ENCODE peak calls at places on chromosome 2, in five cellular contexts. One of them, this sample, is unnamed.

GRCh38 chr2:215970425-215970824 is 42.9 kb downstream of the MREG start:
- DNase-seq in iPS DF 6.9: no peak
- DNase-seq in mucosa of descending colon: no peak
- DNase-seq in SK-N-SH: no peak
- DNase-seq in tibial nerve: no peak
- DNase-seq in this sample: no peak

GRCh38 chr2:187297806-187298205 is 150.2 kb downstream of the CALCRL start:
- DNase-seq in iPS DF 6.9: no peak
- DNase-seq in SK-N-SH: no peak
- DNase-seq in tibial nerve: no peak
- DNase-seq in mucosa of descending colon: no peak
- DNase-seq in this sample: no peak

GRCh38 chr2:48841126-48841525 is 85.6 kb upstream of the LHCGR start:
- DNase-seq in iPS DF 6.9: no peak
- DNase-seq in mucosa of descending colon: no peak
- DNase-seq in SK-N-SH: no peak
- DNase-seq in tibial nerve: no peak
- DNase-seq in this sample: no peak

GRCh38 chr2:186641807-186642321 is 52.0 kb upstream of the FAM171B start:
- DNase-seq in tibial nerve: peak; percentile 48
- DNase-seq in SK-N-SH: peak; percentile 56
- DNase-seq in iPS DF 6.9: no peak
- DNase-seq in mucosa of descending colon: peak; percentile 66
- DNase-seq in this sample: no peak

GRCh38 chr2:197399887-197400540 is 34.8 kb downstream of the SF3B1 start:
- DNase-seq in SK-N-SH: no peak
- DNase-seq in iPS DF 6.9: no peak
- DNase-seq in tibial nerve: no peak
- DNase-seq in mucosa of descending colon: no peak
- DNase-seq in this sample: no peak

GRCh38 chr2:66695211-66695735 is 260.3 kb downstream of the MEIS1 start:
- DNase-seq in iPS DF 6.9: no peak
- DNase-seq in SK-N-SH: no peak
- DNase-seq in mucosa of descending colon: no peak
- DNase-seq in tibial nerve: no peak
- DNase-seq in this sample: no peak

GRCh38 chr2:55616509-55617159 is 788 bp downstream of the PPP4R3B start:
- DNase-seq in SK-N-SH: peak; percentile 44
- DNase-seq in tibial nerve: peak; percentile 16
- DNase-seq in mucosa of descending colon: peak; percentile 48
- DNase-seq in iPS DF 6.9: no peak
- DNase-seq in this sample: no peak

GRCh38 chr2:46377287-46377605 is 80.0 kb downstream of the EPAS1 start:
- DNase-seq in iPS DF 6.9: no peak
- DNase-seq in mucosa of descending colon: no peak
- DNase-seq in tibial nerve: no peak
- DNase-seq in SK-N-SH: peak; percentile 47
- DNase-seq in this sample: no peak

GRCh38 chr2:114450639-114451038 is 8.2 kb downstream of the DPP10 start:
- DNase-seq in tibial nerve: no peak
- DNase-seq in iPS DF 6.9: no peak
- DNase-seq in SK-N-SH: no peak
- DNase-seq in mucosa of descending colon: no peak
- DNase-seq in this sample: no peak

DNA sequence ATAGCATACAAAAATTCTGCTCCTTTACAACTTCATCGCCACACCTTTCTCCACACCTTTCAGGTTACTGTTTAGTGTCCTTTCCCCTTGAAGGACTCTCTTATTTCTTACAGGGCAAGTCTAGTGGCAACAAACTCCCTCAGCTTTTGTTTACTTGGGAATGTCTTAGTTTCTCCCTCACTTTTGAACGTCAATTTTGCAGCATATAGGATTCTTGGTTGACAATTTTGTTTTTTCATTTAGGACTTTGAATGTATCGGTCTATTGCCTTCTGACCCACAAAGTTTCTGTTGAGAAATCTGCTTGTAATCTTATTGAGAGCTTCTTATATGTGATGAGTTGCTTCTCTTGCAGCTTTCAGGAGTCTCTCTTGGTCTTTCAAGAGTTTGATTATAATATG is 43.5 kb downstream of the SLC39A10 start:
- DNase-seq in tibial nerve: no peak
- DNase-seq in SK-N-SH: no peak
- DNase-seq in mucosa of descending colon: no peak
- DNase-seq in iPS DF 6.9: no peak
- DNase-seq in this sample: no peak
- H3K4me1 ChIP-seq in tibial nerve: no peaks in the 10 kb centered on the region
- H3K4me1 ChIP-seq in SK-N-SH: no peaks in the 10 kb centered on the region
- H3K4me1 ChIP-seq in mucosa of descending colon: no peaks in the 10 kb centered on the region
- H3K4me1 ChIP-seq in iPS DF 6.9: peaks cover under 1% of the 10 kb centered on the region
- H3K4me1 ChIP-seq in this sample: no peaks in the 10 kb centered on the region

GRCh38 chr2:120746179-120746549 is 10.5 kb downstream of the GLI2 start:
- DNase-seq in iPS DF 6.9: no peak
- DNase-seq in mucosa of descending colon: no peak
- DNase-seq in tibial nerve: no peak
- DNase-seq in SK-N-SH: no peak
- DNase-seq in this sample: no peak
- H3K4me1 ChIP-seq in iPS DF 6.9: peaks cover 9% of the 10 kb centered on the region
- H3K4me1 ChIP-seq in mucosa of descending colon: no peaks in the 10 kb centered on the region
- H3K4me1 ChIP-seq in tibial nerve: no peaks in the 10 kb centered on the region
- H3K4me1 ChIP-seq in SK-N-SH: no peaks in the 10 kb centered on the region
- H3K4me1 ChIP-seq in this sample: peaks cover 16% of the 10 kb centered on the region

GRCh38 chr2:134144651-134145050 is 109.2 kb upstream of the MGAT5 start:
- DNase-seq in mucosa of descending colon: no peak
- DNase-seq in SK-N-SH: no peak
- DNase-seq in iPS DF 6.9: no peak
- DNase-seq in tibial nerve: no peak
- DNase-seq in this sample: no peak
- H3K4me1 ChIP-seq in mucosa of descending colon: peaks cover 27% of the 10 kb centered on the region
- H3K4me1 ChIP-seq in SK-N-SH: peaks cover 14% of the 10 kb centered on the region
- H3K4me1 ChIP-seq in iPS DF 6.9: peaks cover 6% of the 10 kb centered on the region
- H3K4me1 ChIP-seq in tibial nerve: peaks cover 34% of the 10 kb centered on the region
- H3K4me1 ChIP-seq in this sample: peaks cover 5% of the 10 kb centered on the region

GRCh38 chr2:239813261-239814135 is 211.6 kb downstream of the NDUFA10 start:
- DNase-seq in SK-N-SH: no peak
- DNase-seq in tibial nerve: no peak
- DNase-seq in iPS DF 6.9: no peak
- DNase-seq in mucosa of descending colon: no peak
- DNase-seq in this sample: no peak

GRCh38 chr2:239816571-239816970 is 208.6 kb downstream of the NDUFA10 start:
- DNase-seq in tibial nerve: no peak
- DNase-seq in mucosa of descending colon: no peak
- DNase-seq in iPS DF 6.9: no peak
- DNase-seq in SK-N-SH: no peak
- DNase-seq in this sample: no peak

GRCh38 chr2:239815638-239816035 is 209.5 kb downstream of the NDUFA10 start:
- DNase-seq in SK-N-SH: no peak
- DNase-seq in iPS DF 6.9: no peak
- DNase-seq in tibial nerve: no peak
- DNase-seq in mucosa of descending colon: no peak
- DNase-seq in this sample: no peak

GRCh38 chr2:239814136-239814916 is 210.8 kb downstream of the NDUFA10 start:
- DNase-seq in mucosa of descending colon: no peak
- DNase-seq in iPS DF 6.9: no peak
- DNase-seq in tibial nerve: no peak
- DNase-seq in SK-N-SH: no peak
- DNase-seq in this sample: peak; percentile 18

GRCh38 chr2:239814917-239815637 is 210.1 kb downstream of the NDUFA10 start:
- DNase-seq in mucosa of descending colon: peak; percentile 34
- DNase-seq in tibial nerve: no peak
- DNase-seq in SK-N-SH: no peak
- DNase-seq in iPS DF 6.9: no peak
- DNase-seq in this sample: peak; percentile 23
- H3K4me1 ChIP-seq in mucosa of descending colon: no peaks in the 10 kb centered on the region
- H3K4me1 ChIP-seq in tibial nerve: peaks cover 4% of the 10 kb centered on the region
- H3K4me1 ChIP-seq in SK-N-SH: no peaks in the 10 kb centered on the region
- H3K4me1 ChIP-seq in iPS DF 6.9: no peaks in the 10 kb centered on the region
- H3K4me1 ChIP-seq in this sample: peaks cover 9% of the 10 kb centered on the region

GRCh38 chr2:65070172-65070830 is 14.1 kb downstream of the CEP68 start:
- DNase-seq in tibial nerve: no peak
- DNase-seq in mucosa of descending colon: no peak
- DNase-seq in iPS DF 6.9: no peak
- DNase-seq in SK-N-SH: no peak
- DNase-seq in this sample: no peak

GRCh38 chr2:65072181-65072970 is 16.2 kb downstream of the CEP68 start:
- DNase-seq in iPS DF 6.9: no peak
- DNase-seq in SK-N-SH: no peak
- DNase-seq in mucosa of descending colon: no peak
- DNase-seq in tibial nerve: no peak
- DNase-seq in this sample: no peak

GRCh38 chr2:65069425-65069824 is 13.2 kb downstream of the CEP68 start:
- DNase-seq in mucosa of descending colon: no peak
- DNase-seq in iPS DF 6.9: no peak
- DNase-seq in tibial nerve: no peak
- DNase-seq in SK-N-SH: no peak
- DNase-seq in this sample: no peak

GRCh38 chr2:65071499-65072180 is 15.4 kb downstream of the CEP68 start:
- DNase-seq in tibial nerve: no peak
- DNase-seq in mucosa of descending colon: no peak
- DNase-seq in SK-N-SH: peak; percentile 48
- DNase-seq in iPS DF 6.9: no peak
- DNase-seq in this sample: peak; percentile 38

DNA sequence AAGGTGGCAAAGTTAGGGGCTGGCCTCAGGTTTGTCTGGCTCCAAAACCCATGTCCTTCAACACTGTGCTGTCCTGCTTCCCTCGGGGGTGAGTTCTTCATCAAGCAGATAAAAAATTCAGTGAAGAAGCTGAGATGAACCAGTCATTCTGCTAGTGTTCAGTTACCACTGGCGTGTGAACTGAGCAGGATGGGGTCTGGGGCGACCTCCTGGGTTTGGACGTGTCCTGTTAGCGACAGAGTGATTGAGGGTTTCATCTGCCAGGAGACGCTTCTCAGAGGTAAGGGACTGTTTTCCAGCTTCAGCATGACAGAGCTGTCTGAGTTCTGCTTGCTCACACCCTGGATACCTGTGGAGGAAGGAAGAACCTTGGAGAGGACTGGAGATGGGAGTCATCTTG is 14.6 kb downstream of the CEP68 start:
- DNase-seq in mucosa of descending colon: no peak
- DNase-seq in tibial nerve: no peak
- DNase-seq in SK-N-SH: no peak
- DNase-seq in iPS DF 6.9: no peak
- DNase-seq in this sample: no peak
- H3K4me1 ChIP-seq in mucosa of descending colon: peaks cover 12% of the 10 kb centered on the region
- H3K4me1 ChIP-seq in tibial nerve: peaks cover 16% of the 10 kb centered on the region
- H3K4me1 ChIP-seq in SK-N-SH: peaks cover 32% of the 10 kb centered on the region
- H3K4me1 ChIP-seq in iPS DF 6.9: no peaks in the 10 kb centered on the region
- H3K4me1 ChIP-seq in this sample: peaks cover 5% of the 10 kb centered on the region

DNA sequence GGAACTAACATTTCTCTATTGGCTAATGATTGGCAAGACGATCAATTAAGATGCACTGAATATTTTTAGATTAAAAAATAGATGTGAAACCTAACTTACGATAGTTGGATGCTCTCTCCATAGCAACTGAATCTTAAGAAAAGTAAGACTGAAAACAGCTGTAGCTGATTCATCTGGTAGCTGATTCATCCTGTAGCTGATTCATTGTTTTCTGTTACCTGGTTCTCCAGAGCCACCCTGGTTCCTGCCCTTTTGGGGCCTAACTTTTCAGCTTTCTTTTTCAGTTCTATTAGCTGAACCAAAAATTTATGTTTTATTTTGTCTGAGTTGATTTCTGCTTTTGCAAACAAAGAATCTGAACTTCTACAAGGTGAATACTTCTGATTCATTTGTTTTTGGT is 22.7 kb upstream of the SPR start:
- DNase-seq in tibial nerve: no peak
- DNase-seq in iPS DF 6.9: no peak
- DNase-seq in mucosa of descending colon: no peak
- DNase-seq in SK-N-SH: no peak
- DNase-seq in this sample: no peak
- H3K4me1 ChIP-seq in tibial nerve: peaks cover 9% of the 10 kb centered on the region
- H3K4me1 ChIP-seq in iPS DF 6.9: peaks cover 2% of the 10 kb centered on the region
- H3K4me1 ChIP-seq in mucosa of descending colon: peaks cover 8% of the 10 kb centered on the region
- H3K4me1 ChIP-seq in SK-N-SH: no peaks in the 10 kb centered on the region
- H3K4me1 ChIP-seq in this sample: no peaks in the 10 kb centered on the region

This sample was measured in ovary.